ENCODE peak calls at places on chromosome 2, in six cellular contexts. O is cardiac fibroblast, J is H1, W is body of pancreas, H is stomach, Q is B cell. M is an unnamed sample.

GRCh38 chr2:32946314-32947075 is at the start of gene LTBP1:
- DNase-seq in O (peak), J (no peak), W (peak), H (peak), Q (peak), M (peak)

GRCh38 chr2:212712466-212712865 is 173.9 kb upstream of the ERBB4 start:
- DNase-seq in O (no peak), J (no peak), W (no peak), H (no peak), Q (no peak), M (no peak)

GRCh38 chr2:10675126-10675525 is 14.6 kb downstream of the NOL10 start:
- DNase-seq in O (no peak), J (no peak), W (no peak), H (no peak), Q (no peak), M (no peak)

GRCh38 chr2:115609978-115610377 is 1167.5 kb downstream of the DPP10 start:
- DNase-seq in O (no peak), J (no peak), W (peak), H (no peak), Q (no peak), M (no peak)

GRCh38 chr2:225458431-225459117 is 59.1 kb downstream of the NYAP2 start:
- DNase-seq in O (no peak), J (no peak), W (no peak), H (no peak), Q (no peak), M (no peak)

GRCh38 chr2:106642679-106643078 is 155.5 kb downstream of the CD8B2 start:
- DNase-seq in O (no peak), J (no peak), W (no peak), H (no peak), Q (no peak), M (no peak)

GRCh38 chr2:172239944-172240590 is 137.4 kb upstream of the DLX2 start:
- DNase-seq in O (peak), J (no peak), W (no peak), H (no peak), Q (no peak), M (no peak)

GRCh38 chr2:69509011-69509749 is 71.9 kb upstream of the NFU1 start:
- DNase-seq in O (no peak), J (no peak), W (peak), H (no peak), Q (no peak), M (no peak)

GRCh38 chr2:1817256-1818127 is 73.2 kb upstream of the PXDN start:
- DNase-seq in O (peak), J (peak), W (peak), H (peak), Q (peak), M (peak)

GRCh38 chr2:1694371-1695271 is 49.7 kb downstream of the PXDN start:
- DNase-seq in O (no peak), J (no peak), W (no peak), H (no peak), Q (no peak), M (no peak)

GRCh38 chr2:149087751-149088150 is 49.3 kb downstream of the LYPD6B start:
- DNase-seq in O (no peak), J (no peak), W (no peak), H (no peak), Q (no peak), M (no peak)
- TF ChIP-seq CTCF in O (no peak), J (peak), W (peak), H (no peak), Q (no peak), M (peak)

GRCh38 chr2:235539773-235540172 is 45.9 kb downstream of the AGAP1 start:
- DNase-seq in O (no peak), J (no peak), W (no peak), H (no peak), Q (no peak), M (no peak)
- TF ChIP-seq CTCF in O (no peak), J (no peak), W (no peak), H (no peak), Q (no peak), M (no peak)

GRCh38 chr2:74333175-74333574 is 10.0 kb downstream of the SLC4A5 start:
- DNase-seq in O (peak), J (no peak), W (no peak), H (peak), Q (no peak), M (no peak)
- TF ChIP-seq CTCF in O (peak), J (peak), W (no peak), H (no peak), Q (no peak), M (peak)

DNA sequence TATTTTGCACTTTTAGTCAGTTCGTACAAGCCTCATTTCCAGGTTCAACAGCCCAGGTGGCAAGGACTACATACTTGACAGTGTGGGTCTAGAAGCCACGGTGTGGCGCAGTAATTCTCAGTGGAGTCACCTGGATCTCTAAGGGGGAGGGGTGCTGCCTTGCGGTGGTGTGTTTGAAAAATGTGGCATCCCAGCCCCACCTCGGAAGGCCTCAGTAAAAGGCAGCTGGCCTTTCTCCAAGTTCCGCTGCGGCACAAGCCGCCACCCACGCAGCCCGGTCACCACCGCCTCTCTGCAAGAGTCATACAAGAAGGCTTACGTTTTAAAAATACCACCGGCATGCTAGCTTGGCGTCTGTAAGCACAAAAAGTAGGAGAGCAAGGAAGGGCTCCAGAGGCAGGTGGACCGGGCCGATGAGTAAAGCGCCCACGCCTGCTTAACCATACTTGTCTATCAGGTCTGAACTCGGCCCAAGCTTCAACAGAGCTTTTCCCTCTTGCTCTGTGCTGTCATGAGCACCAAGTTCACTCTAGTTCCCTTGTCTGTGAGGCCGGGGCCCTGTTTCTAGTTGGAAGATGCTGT is 49.5 kb downstream of the SPRED2 start:
- DNase-seq in O (peak), J (no peak), W (peak), H (peak), Q (peak), M (peak)
- TF ChIP-seq CTCF in O (no peak), J (no peak), W (peak), H (no peak), Q (no peak), M (peak)

GRCh38 chr2:42792583-42793313 is at the start of gene HAAO:
- DNase-seq in O (no peak), J (no peak), W (peak), H (peak), Q (peak), M (peak)
- TF ChIP-seq CTCF in O (no peak), J (peak), W (peak), H (no peak), Q (peak), M (peak)

M was measured in GM10248.